ENCODE peak calls at places on chromosomes 16 and 17, in eight cellular contexts. One of them, this sample, is unnamed.

GRCh38 chr17:82315703-82316358 is 1.6 kb downstream of the CD7 start:
- DNase-seq in activated CD4-positive, alpha-beta T cell treated with anti-CD3 and anti-CD28 coated beads for 1 hour: no peak
- DNase-seq in gastrocnemius medialis: no peak
- DNase-seq in neuronal stem cell: no peak
- DNase-seq in NCI-H1105 treated with DMSO at 0.1 percent for 48 hours: no peak
- DNase-seq in NCI-H1092: no peak
- DNase-seq in NCI-H345: no peak
- DNase-seq in heart left ventricle: no peak
- DNase-seq in this sample: peak; percentile 36

GRCh38 chr16:8886593-8887437 is 4.7 kb downstream of the LITAFD start:
- DNase-seq in NCI-H345: no peak
- DNase-seq in gastrocnemius medialis: no peak
- DNase-seq in NCI-H1092: no peak
- DNase-seq in NCI-H1105 treated with DMSO at 0.1 percent for 48 hours: no peak
- DNase-seq in activated CD4-positive, alpha-beta T cell treated with anti-CD3 and anti-CD28 coated beads for 1 hour: no peak
- DNase-seq in heart left ventricle: no peak
- DNase-seq in neuronal stem cell: no peak
- DNase-seq in this sample: no peak

GRCh38 chr17:900336-900735 is 79.2 kb downstream of the NXN start:
- DNase-seq in NCI-H1092: no peak
- DNase-seq in neuronal stem cell: no peak
- DNase-seq in heart left ventricle: no peak
- DNase-seq in NCI-H345: no peak
- DNase-seq in gastrocnemius medialis: no peak
- DNase-seq in NCI-H1105 treated with DMSO at 0.1 percent for 48 hours: no peak
- DNase-seq in activated CD4-positive, alpha-beta T cell treated with anti-CD3 and anti-CD28 coated beads for 1 hour: no peak
- DNase-seq in this sample: no peak

GRCh38 chr16:76390476-76390875 is 113.3 kb downstream of the CNTNAP4 start:
- DNase-seq in gastrocnemius medialis: no peak
- DNase-seq in neuronal stem cell: no peak
- DNase-seq in NCI-H1092: no peak
- DNase-seq in activated CD4-positive, alpha-beta T cell treated with anti-CD3 and anti-CD28 coated beads for 1 hour: no peak
- DNase-seq in heart left ventricle: no peak
- DNase-seq in NCI-H1105 treated with DMSO at 0.1 percent for 48 hours: no peak
- DNase-seq in NCI-H345: no peak
- DNase-seq in this sample: no peak

GRCh38 chr16:11273721-11274324 is 394 bp upstream of the PRM3 start:
- DNase-seq in NCI-H1092: no peak
- DNase-seq in neuronal stem cell: no peak
- DNase-seq in NCI-H345: no peak
- DNase-seq in heart left ventricle: no peak
- DNase-seq in gastrocnemius medialis: no peak
- DNase-seq in NCI-H1105 treated with DMSO at 0.1 percent for 48 hours: no peak
- DNase-seq in activated CD4-positive, alpha-beta T cell treated with anti-CD3 and anti-CD28 coated beads for 1 hour: no peak
- DNase-seq in this sample: no peak

GRCh38 chr17:48054238-48055185 is 6.4 kb downstream of the NFE2L1 start:
- DNase-seq in neuronal stem cell: peak; percentile 93
- DNase-seq in heart left ventricle: peak; percentile 88
- DNase-seq in gastrocnemius medialis: peak; percentile 95
- DNase-seq in NCI-H345: peak; percentile 16
- DNase-seq in activated CD4-positive, alpha-beta T cell treated with anti-CD3 and anti-CD28 coated beads for 1 hour: no peak
- DNase-seq in NCI-H1105 treated with DMSO at 0.1 percent for 48 hours: peak; percentile 75
- DNase-seq in NCI-H1092: peak; percentile 92
- DNase-seq in this sample: no peak

GRCh38 chr16:12629271-12629670 is 174.4 kb downstream of the CPPED1 start:
- DNase-seq in heart left ventricle: no peak
- DNase-seq in gastrocnemius medialis: no peak
- DNase-seq in NCI-H1105 treated with DMSO at 0.1 percent for 48 hours: no peak
- DNase-seq in NCI-H345: no peak
- DNase-seq in NCI-H1092: no peak
- DNase-seq in neuronal stem cell: no peak
- DNase-seq in activated CD4-positive, alpha-beta T cell treated with anti-CD3 and anti-CD28 coated beads for 1 hour: no peak
- DNase-seq in this sample: no peak

GRCh38 chr17:77242118-77242800 is 101.5 kb downstream of the SEC14L1 start:
- DNase-seq in heart left ventricle: no peak
- DNase-seq in NCI-H1092: no peak
- DNase-seq in NCI-H345: no peak
- DNase-seq in gastrocnemius medialis: no peak
- DNase-seq in activated CD4-positive, alpha-beta T cell treated with anti-CD3 and anti-CD28 coated beads for 1 hour: no peak
- DNase-seq in NCI-H1105 treated with DMSO at 0.1 percent for 48 hours: no peak
- DNase-seq in neuronal stem cell: no peak
- DNase-seq in this sample: no peak

GRCh38 chr17:78130080-78130438 is 512 bp upstream of the TMC8 start:
- DNase-seq in NCI-H1105 treated with DMSO at 0.1 percent for 48 hours: no peak
- DNase-seq in gastrocnemius medialis: no peak
- DNase-seq in activated CD4-positive, alpha-beta T cell treated with anti-CD3 and anti-CD28 coated beads for 1 hour: no peak
- DNase-seq in NCI-H1092: no peak
- DNase-seq in heart left ventricle: no peak
- DNase-seq in NCI-H345: no peak
- DNase-seq in neuronal stem cell: no peak
- DNase-seq in this sample: no peak

GRCh38 chr17:50630524-50631194 is 4.0 kb upstream of the ABCC3 start:
- DNase-seq in NCI-H1105 treated with DMSO at 0.1 percent for 48 hours: peak; percentile 44
- DNase-seq in neuronal stem cell: no peak
- DNase-seq in heart left ventricle: peak; percentile 43
- DNase-seq in gastrocnemius medialis: no peak
- DNase-seq in activated CD4-positive, alpha-beta T cell treated with anti-CD3 and anti-CD28 coated beads for 1 hour: peak; percentile 48
- DNase-seq in NCI-H1092: peak; percentile 18
- DNase-seq in NCI-H345: peak; percentile 60
- DNase-seq in this sample: peak; percentile 25

GRCh38 chr16:609984-610383 is 20.1 kb downstream of the RAB40C start:
- DNase-seq in neuronal stem cell: no peak
- DNase-seq in NCI-H1092: no peak
- DNase-seq in gastrocnemius medialis: no peak
- DNase-seq in NCI-H1105 treated with DMSO at 0.1 percent for 48 hours: no peak
- DNase-seq in activated CD4-positive, alpha-beta T cell treated with anti-CD3 and anti-CD28 coated beads for 1 hour: no peak
- DNase-seq in NCI-H345: no peak
- DNase-seq in heart left ventricle: no peak
- DNase-seq in this sample: no peak

GRCh38 chr17:76079577-76080206 is 710 bp downstream of the ZACN start:
- DNase-seq in neuronal stem cell: no peak
- DNase-seq in NCI-H345: peak; percentile 45
- DNase-seq in heart left ventricle: no peak
- DNase-seq in NCI-H1092: no peak
- DNase-seq in activated CD4-positive, alpha-beta T cell treated with anti-CD3 and anti-CD28 coated beads for 1 hour: no peak
- DNase-seq in gastrocnemius medialis: no peak
- DNase-seq in NCI-H1105 treated with DMSO at 0.1 percent for 48 hours: peak; percentile 4
- DNase-seq in this sample: no peak

GRCh38 chr17:56933868-56934267 is 20.0 kb upstream of the TRIM25 start:
- DNase-seq in NCI-H1105 treated with DMSO at 0.1 percent for 48 hours: no peak
- DNase-seq in NCI-H1092: no peak
- DNase-seq in NCI-H345: no peak
- DNase-seq in gastrocnemius medialis: no peak
- DNase-seq in activated CD4-positive, alpha-beta T cell treated with anti-CD3 and anti-CD28 coated beads for 1 hour: no peak
- DNase-seq in heart left ventricle: no peak
- DNase-seq in neuronal stem cell: no peak
- DNase-seq in this sample: no peak

GRCh38 chr16:83929811-83930555 is 23.1 kb upstream of the OSGIN1 start:
- DNase-seq in heart left ventricle: no peak
- DNase-seq in neuronal stem cell: no peak
- DNase-seq in activated CD4-positive, alpha-beta T cell treated with anti-CD3 and anti-CD28 coated beads for 1 hour: no peak
- DNase-seq in NCI-H345: no peak
- DNase-seq in NCI-H1105 treated with DMSO at 0.1 percent for 48 hours: no peak
- DNase-seq in gastrocnemius medialis: no peak
- DNase-seq in NCI-H1092: no peak
- DNase-seq in this sample: no peak

GRCh38 chr17:47879028-47879585 is 16.9 kb upstream of the SP2 start:
- DNase-seq in activated CD4-positive, alpha-beta T cell treated with anti-CD3 and anti-CD28 coated beads for 1 hour: no peak
- DNase-seq in gastrocnemius medialis: no peak
- DNase-seq in NCI-H1105 treated with DMSO at 0.1 percent for 48 hours: no peak
- DNase-seq in neuronal stem cell: no peak
- DNase-seq in NCI-H1092: no peak
- DNase-seq in NCI-H345: no peak
- DNase-seq in heart left ventricle: no peak
- DNase-seq in this sample: no peak

GRCh38 chr16:26731729-26732128 is 335.0 kb upstream of the C16orf82 start:
- DNase-seq in heart left ventricle: no peak
- DNase-seq in NCI-H1105 treated with DMSO at 0.1 percent for 48 hours: no peak
- DNase-seq in activated CD4-positive, alpha-beta T cell treated with anti-CD3 and anti-CD28 coated beads for 1 hour: no peak
- DNase-seq in gastrocnemius medialis: no peak
- DNase-seq in NCI-H1092: no peak
- DNase-seq in NCI-H345: no peak
- DNase-seq in neuronal stem cell: no peak
- DNase-seq in this sample: no peak

GRCh38 chr17:13334374-13334773 is 267.4 kb downstream of the HS3ST3A1 start:
- DNase-seq in NCI-H1092: no peak
- DNase-seq in gastrocnemius medialis: no peak
- DNase-seq in neuronal stem cell: no peak
- DNase-seq in NCI-H1105 treated with DMSO at 0.1 percent for 48 hours: no peak
- DNase-seq in NCI-H345: no peak
- DNase-seq in heart left ventricle: no peak
- DNase-seq in activated CD4-positive, alpha-beta T cell treated with anti-CD3 and anti-CD28 coated beads for 1 hour: no peak
- DNase-seq in this sample: no peak

GRCh38 chr17:1029196-1029911 is 32.4 kb downstream of the TIMM22 start:
- DNase-seq in NCI-H1105 treated with DMSO at 0.1 percent for 48 hours: no peak
- DNase-seq in heart left ventricle: no peak
- DNase-seq in neuronal stem cell: no peak
- DNase-seq in NCI-H1092: no peak
- DNase-seq in activated CD4-positive, alpha-beta T cell treated with anti-CD3 and anti-CD28 coated beads for 1 hour: no peak
- DNase-seq in NCI-H345: no peak
- DNase-seq in gastrocnemius medialis: peak; percentile 66
- DNase-seq in this sample: no peak

GRCh38 chr16:8565498-8565897 is 24.8 kb downstream of the TMEM114 start:
- DNase-seq in gastrocnemius medialis: no peak
- DNase-seq in NCI-H1092: no peak
- DNase-seq in heart left ventricle: no peak
- DNase-seq in NCI-H1105 treated with DMSO at 0.1 percent for 48 hours: no peak
- DNase-seq in activated CD4-positive, alpha-beta T cell treated with anti-CD3 and anti-CD28 coated beads for 1 hour: no peak
- DNase-seq in neuronal stem cell: no peak
- DNase-seq in NCI-H345: no peak
- DNase-seq in this sample: no peak

GRCh38 chr17:266701-267656 is 85.5 kb upstream of the DOC2B start:
- DNase-seq in heart left ventricle: peak; percentile 72
- DNase-seq in neuronal stem cell: peak; percentile 53
- DNase-seq in activated CD4-positive, alpha-beta T cell treated with anti-CD3 and anti-CD28 coated beads for 1 hour: no peak
- DNase-seq in gastrocnemius medialis: no peak
- DNase-seq in NCI-H345: no peak
- DNase-seq in NCI-H1092: no peak
- DNase-seq in NCI-H1105 treated with DMSO at 0.1 percent for 48 hours: no peak
- DNase-seq in this sample: no peak

GRCh38 chr17:40316571-40317344 is 7.8 kb downstream of the RARA start:
- DNase-seq in NCI-H1092: no peak
- DNase-seq in NCI-H345: no peak
- DNase-seq in neuronal stem cell: no peak
- DNase-seq in activated CD4-positive, alpha-beta T cell treated with anti-CD3 and anti-CD28 coated beads for 1 hour: peak; percentile 8
- DNase-seq in gastrocnemius medialis: no peak
- DNase-seq in NCI-H1105 treated with DMSO at 0.1 percent for 48 hours: no peak
- DNase-seq in heart left ventricle: peak; percentile 87
- DNase-seq in this sample: no peak

GRCh38 chr16:60674241-60674640 is 1362.0 kb downstream of the CDH8 start:
- DNase-seq in gastrocnemius medialis: no peak
- DNase-seq in NCI-H1105 treated with DMSO at 0.1 percent for 48 hours: no peak
- DNase-seq in NCI-H1092: no peak
- DNase-seq in NCI-H345: no peak
- DNase-seq in heart left ventricle: no peak
- DNase-seq in neuronal stem cell: no peak
- DNase-seq in activated CD4-positive, alpha-beta T cell treated with anti-CD3 and anti-CD28 coated beads for 1 hour: no peak
- DNase-seq in this sample: no peak

GRCh38 chr16:4511441-4512082 is 27.0 kb downstream of the CDIP1 start:
- DNase-seq in neuronal stem cell: peak; percentile 50
- DNase-seq in activated CD4-positive, alpha-beta T cell treated with anti-CD3 and anti-CD28 coated beads for 1 hour: no peak
- DNase-seq in NCI-H345: peak; percentile 38
- DNase-seq in NCI-H1092: peak; percentile 18
- DNase-seq in NCI-H1105 treated with DMSO at 0.1 percent for 48 hours: peak; percentile 31
- DNase-seq in gastrocnemius medialis: no peak
- DNase-seq in heart left ventricle: peak; percentile 73
- DNase-seq in this sample: no peak

GRCh38 chr17:61459968-61460718 is 7.9 kb downstream of the TBX4 start:
- DNase-seq in NCI-H1105 treated with DMSO at 0.1 percent for 48 hours: no peak
- DNase-seq in NCI-H1092: no peak
- DNase-seq in activated CD4-positive, alpha-beta T cell treated with anti-CD3 and anti-CD28 coated beads for 1 hour: no peak
- DNase-seq in NCI-H345: no peak
- DNase-seq in heart left ventricle: no peak
- DNase-seq in gastrocnemius medialis: no peak
- DNase-seq in neuronal stem cell: no peak
- DNase-seq in this sample: no peak

GRCh38 chr17:40545660-40546059 is 19.6 kb downstream of the CCR7 start:
- DNase-seq in NCI-H1092: no peak
- DNase-seq in activated CD4-positive, alpha-beta T cell treated with anti-CD3 and anti-CD28 coated beads for 1 hour: no peak
- DNase-seq in NCI-H345: no peak
- DNase-seq in NCI-H1105 treated with DMSO at 0.1 percent for 48 hours: no peak
- DNase-seq in heart left ventricle: no peak
- DNase-seq in gastrocnemius medialis: no peak
- DNase-seq in neuronal stem cell: no peak
- DNase-seq in this sample: no peak

GRCh38 chr16:66899310-66899944 is 19.1 kb downstream of the PDP2 start:
- DNase-seq in heart left ventricle: no peak
- DNase-seq in NCI-H1105 treated with DMSO at 0.1 percent for 48 hours: no peak
- DNase-seq in NCI-H345: no peak
- DNase-seq in NCI-H1092: no peak
- DNase-seq in gastrocnemius medialis: peak; percentile 41
- DNase-seq in activated CD4-positive, alpha-beta T cell treated with anti-CD3 and anti-CD28 coated beads for 1 hour: no peak
- DNase-seq in neuronal stem cell: no peak
- DNase-seq in this sample: no peak

GRCh38 chr17:80795737-80796136 is 195.9 kb upstream of the CHMP6 start:
- DNase-seq in neuronal stem cell: no peak
- DNase-seq in NCI-H1092: no peak
- DNase-seq in heart left ventricle: peak; percentile 82
- DNase-seq in activated CD4-positive, alpha-beta T cell treated with anti-CD3 and anti-CD28 coated beads for 1 hour: no peak
- DNase-seq in NCI-H345: no peak
- DNase-seq in gastrocnemius medialis: peak; percentile 73
- DNase-seq in NCI-H1105 treated with DMSO at 0.1 percent for 48 hours: peak; percentile 7
- DNase-seq in this sample: no peak

GRCh38 chr16:27367463-27368357 is 34.3 kb upstream of the IL21R start:
- DNase-seq in NCI-H1092: peak; percentile 17
- DNase-seq in neuronal stem cell: peak; percentile 56
- DNase-seq in NCI-H1105 treated with DMSO at 0.1 percent for 48 hours: peak; percentile 3
- DNase-seq in NCI-H345: peak; percentile 19
- DNase-seq in activated CD4-positive, alpha-beta T cell treated with anti-CD3 and anti-CD28 coated beads for 1 hour: peak; percentile 86
- DNase-seq in gastrocnemius medialis: peak; percentile 32
- DNase-seq in heart left ventricle: peak; percentile 87
- DNase-seq in this sample: peak; percentile 83

GRCh38 chr17:7029659-7030058 is 6.2 kb upstream of the SLC16A13 start:
- DNase-seq in neuronal stem cell: no peak
- DNase-seq in heart left ventricle: peak; percentile 67
- DNase-seq in NCI-H1105 treated with DMSO at 0.1 percent for 48 hours: no peak
- DNase-seq in activated CD4-positive, alpha-beta T cell treated with anti-CD3 and anti-CD28 coated beads for 1 hour: no peak
- DNase-seq in gastrocnemius medialis: no peak
- DNase-seq in NCI-H345: no peak
- DNase-seq in NCI-H1092: no peak
- DNase-seq in this sample: peak; percentile 11

GRCh38 chr17:2455956-2456355 is 55.1 kb upstream of the MNT start:
- DNase-seq in activated CD4-positive, alpha-beta T cell treated with anti-CD3 and anti-CD28 coated beads for 1 hour: no peak
- DNase-seq in NCI-H345: no peak
- DNase-seq in heart left ventricle: no peak
- DNase-seq in NCI-H1092: no peak
- DNase-seq in neuronal stem cell: no peak
- DNase-seq in gastrocnemius medialis: no peak
- DNase-seq in NCI-H1105 treated with DMSO at 0.1 percent for 48 hours: no peak
- DNase-seq in this sample: no peak

GRCh38 chr17:2215616-2216364 is 87.8 kb downstream of the SMG6 start:
- DNase-seq in NCI-H345: no peak
- DNase-seq in NCI-H1092: no peak
- DNase-seq in gastrocnemius medialis: peak; percentile 68
- DNase-seq in heart left ventricle: peak; percentile 88
- DNase-seq in NCI-H1105 treated with DMSO at 0.1 percent for 48 hours: no peak
- DNase-seq in activated CD4-positive, alpha-beta T cell treated with anti-CD3 and anti-CD28 coated beads for 1 hour: peak; percentile 48
- DNase-seq in neuronal stem cell: no peak
- DNase-seq in this sample: peak; percentile 36

GRCh38 chr17:9109933-9110332 is 88.6 kb downstream of the NTN1 start:
- DNase-seq in activated CD4-positive, alpha-beta T cell treated with anti-CD3 and anti-CD28 coated beads for 1 hour: no peak
- DNase-seq in NCI-H345: no peak
- DNase-seq in NCI-H1105 treated with DMSO at 0.1 percent for 48 hours: no peak
- DNase-seq in neuronal stem cell: no peak
- DNase-seq in NCI-H1092: no peak
- DNase-seq in heart left ventricle: no peak
- DNase-seq in gastrocnemius medialis: no peak
- DNase-seq in this sample: no peak

GRCh38 chr17:49437696-49438438 is 23.2 kb upstream of the PHB1 start:
- DNase-seq in NCI-H1105 treated with DMSO at 0.1 percent for 48 hours: no peak
- DNase-seq in gastrocnemius medialis: no peak
- DNase-seq in neuronal stem cell: no peak
- DNase-seq in activated CD4-positive, alpha-beta T cell treated with anti-CD3 and anti-CD28 coated beads for 1 hour: no peak
- DNase-seq in heart left ventricle: no peak
- DNase-seq in NCI-H1092: no peak
- DNase-seq in NCI-H345: no peak
- DNase-seq in this sample: no peak

GRCh38 chr17:10614536-10615155 is 42.5 kb downstream of the MYH3 start:
- DNase-seq in neuronal stem cell: peak; percentile 64
- DNase-seq in activated CD4-positive, alpha-beta T cell treated with anti-CD3 and anti-CD28 coated beads for 1 hour: no peak
- DNase-seq in gastrocnemius medialis: no peak
- DNase-seq in NCI-H345: peak; percentile 5
- DNase-seq in NCI-H1092: peak; percentile 20
- DNase-seq in NCI-H1105 treated with DMSO at 0.1 percent for 48 hours: peak; percentile 29
- DNase-seq in heart left ventricle: no peak
- DNase-seq in this sample: no peak

This sample was measured in effector CD8-positive, alpha-beta T cell.